ENCODE peak calls at places on chromosomes 11 and 22, in nine cellular contexts. One of them, this sample, is unnamed.

GRCh38 chr11:121650520-121651266 is 197.9 kb upstream of the SORL1-AS1 start:
- DNase-seq in EL: no peak
- DNase-seq in fibroblast of villous mesenchyme: no peak
- DNase-seq in trophoblast cell: no peak
- DNase-seq in stimulated activated CD4-positive, alpha-beta T cell treated with anti-CD3 and anti-CD28 coated beads, Interleukin-1b, Interleukin-23, amount 100 ng/mL, for 24 hours: no peak
- DNase-seq in GM04504: no peak
- DNase-seq in endothelial cell: no peak
- DNase-seq in naive thymus-derived CD8-positive, alpha-beta T cell: no peak
- DNase-seq in NCI-H1436: no peak
- DNase-seq in this sample: no peak

GRCh38 chr11:68337399-68337835 is 25.0 kb downstream of the LRP5 start:
- DNase-seq in EL: no peak
- DNase-seq in fibroblast of villous mesenchyme: no peak
- DNase-seq in trophoblast cell: no peak
- DNase-seq in stimulated activated CD4-positive, alpha-beta T cell treated with anti-CD3 and anti-CD28 coated beads, Interleukin-1b, Interleukin-23, amount 100 ng/mL, for 24 hours: no peak
- DNase-seq in GM04504: no peak
- DNase-seq in endothelial cell: no peak
- DNase-seq in naive thymus-derived CD8-positive, alpha-beta T cell: no peak
- DNase-seq in NCI-H1436: no peak
- DNase-seq in this sample: no peak

GRCh38 chr11:131036544-131036943 is 120.3 kb upstream of the SNX19 start:
- DNase-seq in EL: no peak
- DNase-seq in fibroblast of villous mesenchyme: no peak
- DNase-seq in trophoblast cell: no peak
- DNase-seq in stimulated activated CD4-positive, alpha-beta T cell treated with anti-CD3 and anti-CD28 coated beads, Interleukin-1b, Interleukin-23, amount 100 ng/mL, for 24 hours: no peak
- DNase-seq in GM04504: no peak
- DNase-seq in endothelial cell: no peak
- DNase-seq in naive thymus-derived CD8-positive, alpha-beta T cell: no peak
- DNase-seq in NCI-H1436: peak
- DNase-seq in this sample: no peak

GRCh38 chr11:97972731-97973130 is 1048.0 kb upstream of the CNTN5 start:
- DNase-seq in EL: no peak
- DNase-seq in fibroblast of villous mesenchyme: no peak
- DNase-seq in trophoblast cell: no peak
- DNase-seq in stimulated activated CD4-positive, alpha-beta T cell treated with anti-CD3 and anti-CD28 coated beads, Interleukin-1b, Interleukin-23, amount 100 ng/mL, for 24 hours: no peak
- DNase-seq in GM04504: no peak
- DNase-seq in endothelial cell: no peak
- DNase-seq in naive thymus-derived CD8-positive, alpha-beta T cell: no peak
- DNase-seq in NCI-H1436: no peak
- DNase-seq in this sample: no peak

GRCh38 chr11:12803086-12803826 is 129.0 kb downstream of the TEAD1 start:
- DNase-seq in EL: peak
- DNase-seq in fibroblast of villous mesenchyme: peak
- DNase-seq in trophoblast cell: no peak
- DNase-seq in stimulated activated CD4-positive, alpha-beta T cell treated with anti-CD3 and anti-CD28 coated beads, Interleukin-1b, Interleukin-23, amount 100 ng/mL, for 24 hours: no peak
- DNase-seq in GM04504: no peak
- DNase-seq in endothelial cell: no peak
- DNase-seq in naive thymus-derived CD8-positive, alpha-beta T cell: no peak
- DNase-seq in NCI-H1436: no peak
- DNase-seq in this sample: no peak

GRCh38 chr22:45335021-45335818 is 25.5 kb downstream of the FAM118A start:
- DNase-seq in EL: no peak
- DNase-seq in fibroblast of villous mesenchyme: peak
- DNase-seq in trophoblast cell: no peak
- DNase-seq in stimulated activated CD4-positive, alpha-beta T cell treated with anti-CD3 and anti-CD28 coated beads, Interleukin-1b, Interleukin-23, amount 100 ng/mL, for 24 hours: no peak
- DNase-seq in GM04504: no peak
- DNase-seq in endothelial cell: peak
- DNase-seq in naive thymus-derived CD8-positive, alpha-beta T cell: no peak
- DNase-seq in NCI-H1436: no peak
- DNase-seq in this sample: peak

GRCh38 chr11:128284634-128285033 is 302.7 kb downstream of the ETS1 start:
- DNase-seq in EL: no peak
- DNase-seq in fibroblast of villous mesenchyme: no peak
- DNase-seq in trophoblast cell: no peak
- DNase-seq in stimulated activated CD4-positive, alpha-beta T cell treated with anti-CD3 and anti-CD28 coated beads, Interleukin-1b, Interleukin-23, amount 100 ng/mL, for 24 hours: no peak
- DNase-seq in GM04504: no peak
- DNase-seq in endothelial cell: no peak
- DNase-seq in naive thymus-derived CD8-positive, alpha-beta T cell: no peak
- DNase-seq in NCI-H1436: no peak
- DNase-seq in this sample: no peak

GRCh38 chr22:47131611-47132427 is 369.4 kb downstream of the TBC1D22A start:
- DNase-seq in EL: no peak
- DNase-seq in fibroblast of villous mesenchyme: no peak
- DNase-seq in trophoblast cell: no peak
- DNase-seq in stimulated activated CD4-positive, alpha-beta T cell treated with anti-CD3 and anti-CD28 coated beads, Interleukin-1b, Interleukin-23, amount 100 ng/mL, for 24 hours: no peak
- DNase-seq in GM04504: no peak
- DNase-seq in endothelial cell: no peak
- DNase-seq in naive thymus-derived CD8-positive, alpha-beta T cell: no peak
- DNase-seq in NCI-H1436: no peak
- DNase-seq in this sample: no peak

GRCh38 chr11:109914809-109915653 is 178.2 kb upstream of the ZC3H12C start:
- DNase-seq in EL: peak
- DNase-seq in fibroblast of villous mesenchyme: peak
- DNase-seq in trophoblast cell: peak
- DNase-seq in stimulated activated CD4-positive, alpha-beta T cell treated with anti-CD3 and anti-CD28 coated beads, Interleukin-1b, Interleukin-23, amount 100 ng/mL, for 24 hours: no peak
- DNase-seq in GM04504: peak
- DNase-seq in endothelial cell: peak
- DNase-seq in naive thymus-derived CD8-positive, alpha-beta T cell: no peak
- DNase-seq in NCI-H1436: no peak
- DNase-seq in this sample: peak

GRCh38 chr11:100964400-100964799 is 165.2 kb downstream of the PGR start:
- DNase-seq in EL: peak
- DNase-seq in fibroblast of villous mesenchyme: peak
- DNase-seq in trophoblast cell: no peak
- DNase-seq in stimulated activated CD4-positive, alpha-beta T cell treated with anti-CD3 and anti-CD28 coated beads, Interleukin-1b, Interleukin-23, amount 100 ng/mL, for 24 hours: no peak
- DNase-seq in GM04504: peak
- DNase-seq in endothelial cell: no peak
- DNase-seq in naive thymus-derived CD8-positive, alpha-beta T cell: no peak
- DNase-seq in NCI-H1436: no peak
- DNase-seq in this sample: peak

GRCh38 chr11:134474942-134475341 is 62.9 kb upstream of the B3GAT1 start:
- DNase-seq in EL: no peak
- DNase-seq in fibroblast of villous mesenchyme: no peak
- DNase-seq in trophoblast cell: no peak
- DNase-seq in stimulated activated CD4-positive, alpha-beta T cell treated with anti-CD3 and anti-CD28 coated beads, Interleukin-1b, Interleukin-23, amount 100 ng/mL, for 24 hours: no peak
- DNase-seq in GM04504: no peak
- DNase-seq in endothelial cell: no peak
- DNase-seq in naive thymus-derived CD8-positive, alpha-beta T cell: no peak
- DNase-seq in NCI-H1436: no peak
- DNase-seq in this sample: no peak

GRCh38 chr11:76752321-76753175 is 30.6 kb upstream of the TSKU start:
- DNase-seq in EL: peak
- DNase-seq in fibroblast of villous mesenchyme: peak
- DNase-seq in trophoblast cell: no peak
- DNase-seq in stimulated activated CD4-positive, alpha-beta T cell treated with anti-CD3 and anti-CD28 coated beads, Interleukin-1b, Interleukin-23, amount 100 ng/mL, for 24 hours: no peak
- DNase-seq in GM04504: peak
- DNase-seq in endothelial cell: no peak
- DNase-seq in naive thymus-derived CD8-positive, alpha-beta T cell: no peak
- DNase-seq in NCI-H1436: no peak
- DNase-seq in this sample: peak